ENCODE peak calls at places on chromosomes 1 and 21, in six cellular contexts. One of them, this sample, is unnamed.

GRCh38 chr1:227941509-227942020 is 6.2 kb downstream of the WNT9A start:
- DNase-seq in endothelial cell of umbilical vein: no peak
- DNase-seq in A549: no peak
- DNase-seq in K562: no peak
- DNase-seq in GM12878: no peak
- DNase-seq in HepG2: no peak
- DNase-seq in this sample: no peak

GRCh38 chr1:152160553-152160952 is 1.5 kb upstream of the RPTN start:
- DNase-seq in K562: no peak
- DNase-seq in HepG2: no peak
- DNase-seq in endothelial cell of umbilical vein: no peak
- DNase-seq in A549: no peak
- DNase-seq in GM12878: no peak
- DNase-seq in this sample: peak

GRCh38 chr1:231934797-231935196 is 308.2 kb downstream of the DISC1 start:
- DNase-seq in GM12878: no peak
- DNase-seq in endothelial cell of umbilical vein: peak
- DNase-seq in K562: no peak
- DNase-seq in HepG2: peak
- DNase-seq in A549: peak
- DNase-seq in this sample: no peak

GRCh38 chr1:200959341-200959985 is 64.1 kb downstream of the KIF21B start:
- DNase-seq in A549: no peak
- DNase-seq in GM12878: no peak
- DNase-seq in HepG2: no peak
- DNase-seq in K562: no peak
- DNase-seq in endothelial cell of umbilical vein: no peak
- DNase-seq in this sample: no peak

GRCh38 chr1:226407497-226408284 is at the start of gene PARP1:
- DNase-seq in A549: peak
- DNase-seq in GM12878: no peak
- DNase-seq in HepG2: peak
- DNase-seq in endothelial cell of umbilical vein: peak
- DNase-seq in K562: peak
- DNase-seq in this sample: peak

GRCh38 chr1:184228558-184228957 is 158.3 kb upstream of the C1orf21 start:
- DNase-seq in K562: no peak
- DNase-seq in GM12878: no peak
- DNase-seq in A549: no peak
- DNase-seq in endothelial cell of umbilical vein: no peak
- DNase-seq in HepG2: no peak
- DNase-seq in this sample: no peak

GRCh38 chr1:222926566-222926965 is 111.7 kb downstream of the DISP1 start:
- DNase-seq in GM12878: no peak
- DNase-seq in endothelial cell of umbilical vein: no peak
- DNase-seq in A549: no peak
- DNase-seq in HepG2: no peak
- DNase-seq in K562: no peak
- DNase-seq in this sample: no peak

GRCh38 chr1:89635825-89636815 is 3.2 kb downstream of the LRRC8C start:
- DNase-seq in HepG2: no peak
- DNase-seq in K562: no peak
- DNase-seq in endothelial cell of umbilical vein: peak
- DNase-seq in GM12878: no peak
- DNase-seq in A549: peak
- DNase-seq in this sample: no peak

GRCh38 chr1:234743866-234744581 is 134.0 kb upstream of the IRF2BP2 start:
- DNase-seq in endothelial cell of umbilical vein: peak
- DNase-seq in HepG2: no peak
- DNase-seq in A549: no peak
- DNase-seq in GM12878: no peak
- DNase-seq in K562: no peak
- DNase-seq in this sample: no peak

GRCh38 chr1:51661081-51661518 is 44.2 kb downstream of the OSBPL9 start:
- DNase-seq in K562: no peak
- DNase-seq in A549: peak
- DNase-seq in HepG2: no peak
- DNase-seq in GM12878: no peak
- DNase-seq in endothelial cell of umbilical vein: peak
- DNase-seq in this sample: no peak

GRCh38 chr1:96234299-96234698 is 487.3 kb upstream of the PTBP2 start:
- DNase-seq in HepG2: peak
- DNase-seq in K562: no peak
- DNase-seq in GM12878: no peak
- DNase-seq in endothelial cell of umbilical vein: peak
- DNase-seq in A549: peak
- DNase-seq in this sample: no peak

GRCh38 chr1:156551866-156552265 is 20.5 kb downstream of the IQGAP3 start:
- DNase-seq in A549: peak
- DNase-seq in HepG2: no peak
- DNase-seq in endothelial cell of umbilical vein: no peak
- DNase-seq in GM12878: no peak
- DNase-seq in K562: no peak
- DNase-seq in this sample: peak

GRCh38 chr1:157490337-157491165 is 61.8 kb downstream of the FCRL5 start:
- DNase-seq in endothelial cell of umbilical vein: peak
- DNase-seq in HepG2: peak
- DNase-seq in K562: peak
- DNase-seq in A549: peak
- DNase-seq in GM12878: no peak
- DNase-seq in this sample: peak

GRCh38 chr1:41286486-41286885 is 44.4 kb upstream of the SCMH1 start:
- DNase-seq in endothelial cell of umbilical vein: no peak
- DNase-seq in A549: no peak
- DNase-seq in GM12878: no peak
- DNase-seq in K562: peak
- DNase-seq in HepG2: no peak
- DNase-seq in this sample: no peak

GRCh38 chr1:93620169-93620840 is 61.3 kb downstream of the BCAR3 start:
- DNase-seq in HepG2: no peak
- DNase-seq in K562: no peak
- DNase-seq in GM12878: no peak
- DNase-seq in A549: no peak
- DNase-seq in endothelial cell of umbilical vein: no peak
- DNase-seq in this sample: no peak

GRCh38 chr1:54806931-54807611 is 5.9 kb upstream of the TTC22 start:
- DNase-seq in GM12878: no peak
- DNase-seq in HepG2: no peak
- DNase-seq in endothelial cell of umbilical vein: no peak
- DNase-seq in A549: no peak
- DNase-seq in K562: no peak
- DNase-seq in this sample: peak

GRCh38 chr1:203580733-203581132 is 45.9 kb upstream of the ATP2B4 start:
- DNase-seq in HepG2: no peak
- DNase-seq in A549: no peak
- DNase-seq in GM12878: no peak
- DNase-seq in K562: no peak
- DNase-seq in endothelial cell of umbilical vein: no peak
- DNase-seq in this sample: no peak

GRCh38 chr1:30417001-30417700 is 306.2 kb downstream of the MATN1 start:
- DNase-seq in GM12878: no peak
- DNase-seq in A549: no peak
- DNase-seq in K562: no peak
- DNase-seq in HepG2: no peak
- DNase-seq in endothelial cell of umbilical vein: no peak
- DNase-seq in this sample: no peak

GRCh38 chr1:3898994-3899775 is 887 bp downstream of the C1orf174 start:
- DNase-seq in endothelial cell of umbilical vein: peak
- DNase-seq in HepG2: peak
- DNase-seq in GM12878: no peak
- DNase-seq in A549: peak
- DNase-seq in K562: no peak
- DNase-seq in this sample: peak

GRCh38 chr21:44537930-44538911 is 1.8 kb downstream of the KRTAP10-1 start:
- DNase-seq in A549: no peak
- DNase-seq in endothelial cell of umbilical vein: no peak
- DNase-seq in HepG2: no peak
- DNase-seq in K562: no peak
- DNase-seq in GM12878: no peak
- DNase-seq in this sample: no peak

GRCh38 chr21:42316891-42317290 is 1.7 kb upstream of the TFF3 start:
- DNase-seq in endothelial cell of umbilical vein: no peak
- DNase-seq in K562: no peak
- DNase-seq in HepG2: no peak
- DNase-seq in A549: no peak
- DNase-seq in GM12878: no peak
- DNase-seq in this sample: no peak

GRCh38 chr1:53656062-53656915 is 82.7 kb downstream of the GLIS1 start:
- DNase-seq in K562: no peak
- DNase-seq in A549: no peak
- DNase-seq in GM12878: no peak
- DNase-seq in HepG2: no peak
- DNase-seq in endothelial cell of umbilical vein: no peak
- DNase-seq in this sample: no peak

GRCh38 chr1:212179394-212180076 is 105.7 kb upstream of the PPP2R5A start:
- DNase-seq in K562: no peak
- DNase-seq in GM12878: no peak
- DNase-seq in HepG2: no peak
- DNase-seq in A549: peak
- DNase-seq in endothelial cell of umbilical vein: no peak
- DNase-seq in this sample: peak

GRCh38 chr1:24118410-24119242 is 6.7 kb upstream of the MYOM3 start:
- DNase-seq in A549: no peak
- DNase-seq in K562: no peak
- DNase-seq in endothelial cell of umbilical vein: no peak
- DNase-seq in GM12878: no peak
- DNase-seq in HepG2: peak
- DNase-seq in this sample: no peak

GRCh38 chr1:113552244-113552643 is 161.9 kb downstream of the MAGI3 start:
- DNase-seq in K562: no peak
- DNase-seq in GM12878: no peak
- DNase-seq in HepG2: no peak
- DNase-seq in A549: no peak
- DNase-seq in endothelial cell of umbilical vein: peak
- DNase-seq in this sample: no peak

GRCh38 chr1:184424171-184424570 is 37.3 kb downstream of the C1orf21 start:
- DNase-seq in GM12878: no peak
- DNase-seq in HepG2: no peak
- DNase-seq in K562: no peak
- DNase-seq in endothelial cell of umbilical vein: no peak
- DNase-seq in A549: no peak
- DNase-seq in this sample: no peak

GRCh38 chr1:33127001-33127823 is 46.3 kb downstream of the AZIN2 start:
- DNase-seq in HepG2: peak
- DNase-seq in K562: peak
- DNase-seq in A549: peak
- DNase-seq in GM12878: peak
- DNase-seq in endothelial cell of umbilical vein: peak
- DNase-seq in this sample: peak

DNA sequence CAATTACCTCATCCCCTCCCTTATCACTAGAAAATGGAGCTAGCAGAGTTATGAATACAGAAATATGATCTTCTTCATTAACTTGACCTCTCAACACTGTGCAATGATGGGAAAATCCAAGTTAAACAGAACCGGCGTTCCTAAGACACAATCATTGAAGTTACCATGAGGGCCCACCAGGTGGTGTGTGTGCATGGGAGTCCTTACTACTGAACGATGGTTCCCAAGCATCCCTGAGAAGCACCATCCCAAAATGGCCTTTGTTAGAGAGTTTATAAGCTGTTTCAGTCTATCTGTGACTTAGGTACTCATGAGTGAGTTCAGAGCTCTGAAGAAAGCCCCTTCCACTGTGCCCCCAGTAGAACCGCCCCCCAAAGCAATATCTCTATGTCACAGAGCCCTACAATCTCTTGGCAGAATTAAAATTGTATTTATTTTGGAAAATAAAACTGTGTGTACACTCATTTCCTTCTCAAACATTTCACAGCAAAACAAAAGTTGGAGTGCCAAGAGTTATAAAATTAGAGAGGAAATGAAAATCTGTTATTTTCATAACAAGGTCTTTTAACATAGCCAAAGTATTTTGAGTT is 56.8 kb downstream of the PLD5 start:
- DNase-seq in GM12878: no peak
- DNase-seq in A549: peak
- DNase-seq in K562: peak
- DNase-seq in endothelial cell of umbilical vein: peak
- DNase-seq in HepG2: peak
- DNase-seq in this sample: peak
- TF ChIP-seq MYC in GM12878: no peak
- TF ChIP-seq MYC in A549: no peak
- TF ChIP-seq MYC in K562: no peak
- TF ChIP-seq MYC in endothelial cell of umbilical vein: no peak
- TF ChIP-seq MYC in HepG2: no peak
- TF ChIP-seq MYC in this sample: no peak

GRCh38 chr1:8293141-8293540 is 24.8 kb upstream of the SLC45A1 start:
- DNase-seq in A549: no peak
- DNase-seq in HepG2: no peak
- DNase-seq in endothelial cell of umbilical vein: no peak
- DNase-seq in K562: no peak
- DNase-seq in GM12878: no peak
- DNase-seq in this sample: no peak
- TF ChIP-seq CTCF in A549: no peak
- TF ChIP-seq CTCF in HepG2: no peak
- TF ChIP-seq CTCF in endothelial cell of umbilical vein: no peak
- TF ChIP-seq CTCF in K562: no peak
- TF ChIP-seq CTCF in GM12878: no peak
- TF ChIP-seq CTCF in this sample: no peak

DNA sequence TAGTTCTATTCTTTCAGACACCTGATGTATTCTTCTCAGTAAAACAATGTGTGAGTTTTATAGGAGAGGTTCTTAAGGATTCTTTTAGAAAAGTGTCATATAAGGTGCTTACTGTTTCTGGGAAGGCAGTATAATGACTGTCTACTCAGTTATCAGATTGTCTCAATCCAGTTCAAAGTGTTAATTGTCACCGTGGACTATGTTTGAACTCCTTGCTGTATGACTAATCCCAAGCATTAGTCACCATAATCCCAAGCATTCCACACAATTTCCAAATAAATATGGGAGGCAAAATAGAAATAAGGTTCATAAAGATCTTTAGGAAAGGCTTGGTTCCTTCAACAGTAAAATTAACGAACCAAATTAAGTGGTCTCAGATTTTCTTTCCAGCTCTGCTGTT is 342.1 kb upstream of the NR5A2 start:
- DNase-seq in endothelial cell of umbilical vein: peak
- DNase-seq in GM12878: no peak
- DNase-seq in HepG2: peak
- DNase-seq in A549: peak
- DNase-seq in K562: no peak
- DNase-seq in this sample: no peak
- TF ChIP-seq MYC in endothelial cell of umbilical vein: no peak
- TF ChIP-seq MYC in GM12878: no peak
- TF ChIP-seq MYC in HepG2: no peak
- TF ChIP-seq MYC in A549: no peak
- TF ChIP-seq MYC in K562: no peak
- TF ChIP-seq MYC in this sample: no peak

DNA sequence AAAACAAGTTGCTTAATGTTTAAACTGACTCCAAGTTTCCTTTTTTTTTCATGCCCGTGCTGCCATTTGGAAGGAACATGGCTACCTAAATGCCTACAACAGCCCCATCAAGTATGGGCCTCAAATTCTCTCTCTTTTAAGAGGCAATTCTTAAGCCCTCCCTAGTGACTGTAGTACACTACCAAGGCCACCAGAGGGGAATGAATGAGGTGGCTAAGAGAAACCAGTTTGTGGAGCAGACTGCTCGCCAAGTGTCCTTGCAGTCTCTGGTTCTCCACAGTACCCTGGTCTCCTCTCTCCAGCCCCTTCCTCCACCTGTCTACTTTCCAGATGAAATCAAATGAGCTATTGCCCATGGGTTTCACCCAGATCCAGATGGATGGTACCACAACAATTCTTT is 1809.6 kb downstream of the BRINP3 start:
- DNase-seq in GM12878: no peak
- DNase-seq in K562: no peak
- DNase-seq in HepG2: peak
- DNase-seq in endothelial cell of umbilical vein: no peak
- DNase-seq in A549: peak
- DNase-seq in this sample: peak
- TF ChIP-seq CTCF in GM12878: no peak
- TF ChIP-seq CTCF in K562: no peak
- TF ChIP-seq CTCF in HepG2: no peak
- TF ChIP-seq CTCF in endothelial cell of umbilical vein: no peak
- TF ChIP-seq CTCF in A549: no peak
- TF ChIP-seq CTCF in this sample: no peak